ENCODE peak calls at places on chromosome 6, in five cellular contexts. T, Y, N, S and U are unnamed samples.
A peak's percentile ranks its signal among the peaks of the same experiment; 100 is the strongest.

GRCh38 chr6:28258877-28259777 is at the start of gene NKAPL:
- DNase-seq in T (no peak), Y (no peak), N (peak; percentile 46), S (peak; percentile 66), U (peak; percentile 43)

GRCh38 chr6:149335924-149336323 is 18.4 kb downstream of the TAB2 start:
- DNase-seq in T (no peak), Y (no peak), N (peak; percentile 67), S (no peak), U (no peak)

GRCh38 chr6:29762781-29763214 is 39.6 kb downstream of the HLA-F start:
- DNase-seq in T (no peak), Y (no peak), N (no peak), S (no peak), U (no peak)

GRCh38 chr6:52160468-52161104 is 25.6 kb upstream of the IL17A start:
- DNase-seq in T (no peak), Y (no peak), N (no peak), S (no peak), U (no peak)

GRCh38 chr6:136063095-136063494 is 187.0 kb downstream of the MTFR2 start:
- DNase-seq in T (no peak), Y (no peak), N (no peak), S (no peak), U (no peak)

GRCh38 chr6:106608080-106608668 is 21.1 kb downstream of the RTN4IP1 start:
- DNase-seq in T (no peak), Y (peak; percentile 58), N (peak; percentile 61), S (peak; percentile 12), U (no peak)

GRCh38 chr6:156839591-156840001 is 62.4 kb downstream of the ARID1B start:
- DNase-seq in T (no peak), Y (no peak), N (peak; percentile 32), S (no peak), U (no peak)

GRCh38 chr6:56357616-56358373 is 110.4 kb upstream of the COL21A1 start:
- DNase-seq in T (no peak), Y (no peak), N (no peak), S (no peak), U (no peak)

GRCh38 chr6:130503146-130503545 is 137.3 kb downstream of the TMEM200A start:
- DNase-seq in T (no peak), Y (no peak), N (no peak), S (no peak), U (no peak)

GRCh38 chr6:107272246-107272645 is 156.9 kb upstream of the BEND3 start:
- DNase-seq in T (peak; percentile 57), Y (no peak), N (no peak), S (no peak), U (no peak)

GRCh38 chr6:40874495-40874894 is 164.5 kb downstream of the UNC5CL start:
- DNase-seq in T (no peak), Y (no peak), N (no peak), S (no peak), U (no peak)

GRCh38 chr6:162713926-162714759 is 13.4 kb downstream of the PRKN start:
- DNase-seq in T (no peak), Y (no peak), N (no peak), S (no peak), U (no peak)

GRCh38 chr6:20202699-20203302 is 9.5 kb downstream of the MBOAT1 start:
- DNase-seq in T (no peak), Y (no peak), N (no peak), S (no peak), U (no peak)

GRCh38 chr6:72620866-72621242 is 1.0 kb upstream of the KCNQ5 start:
- DNase-seq in T (no peak), Y (no peak), N (no peak), S (no peak), U (peak; percentile 56)

GRCh38 chr6:33886673-33887144 is 82.9 kb upstream of the MLN start:
- DNase-seq in T (no peak), Y (no peak), N (peak; percentile 21), S (peak; percentile 58), U (no peak)

GRCh38 chr6:150231456-150231855 is 88.6 kb downstream of the PPP1R14C start:
- DNase-seq in T (no peak), Y (no peak), N (no peak), S (no peak), U (no peak)

GRCh38 chr6:157989541-157990289 is 8.1 kb downstream of the SYNJ2 start:
- DNase-seq in T (peak; percentile 90), Y (no peak), N (peak; percentile 67), S (peak; percentile 85), U (no peak)

GRCh38 chr6:82015043-82015442 is 232.5 kb downstream of the IBTK start:
- DNase-seq in T (no peak), Y (no peak), N (peak; percentile 40), S (no peak), U (no peak)

GRCh38 chr6:82017316-82017715 is 230.2 kb downstream of the IBTK start:
- DNase-seq in T (no peak), Y (no peak), N (peak; percentile 36), S (no peak), U (no peak)

GRCh38 chr6:82015526-82015925 is 232.0 kb downstream of the IBTK start:
- DNase-seq in T (no peak), Y (no peak), N (peak; percentile 43), S (no peak), U (no peak)

GRCh38 chr6:82017773-82018172 is 229.8 kb downstream of the IBTK start:
- DNase-seq in T (no peak), Y (no peak), N (no peak), S (no peak), U (no peak)

DNA sequence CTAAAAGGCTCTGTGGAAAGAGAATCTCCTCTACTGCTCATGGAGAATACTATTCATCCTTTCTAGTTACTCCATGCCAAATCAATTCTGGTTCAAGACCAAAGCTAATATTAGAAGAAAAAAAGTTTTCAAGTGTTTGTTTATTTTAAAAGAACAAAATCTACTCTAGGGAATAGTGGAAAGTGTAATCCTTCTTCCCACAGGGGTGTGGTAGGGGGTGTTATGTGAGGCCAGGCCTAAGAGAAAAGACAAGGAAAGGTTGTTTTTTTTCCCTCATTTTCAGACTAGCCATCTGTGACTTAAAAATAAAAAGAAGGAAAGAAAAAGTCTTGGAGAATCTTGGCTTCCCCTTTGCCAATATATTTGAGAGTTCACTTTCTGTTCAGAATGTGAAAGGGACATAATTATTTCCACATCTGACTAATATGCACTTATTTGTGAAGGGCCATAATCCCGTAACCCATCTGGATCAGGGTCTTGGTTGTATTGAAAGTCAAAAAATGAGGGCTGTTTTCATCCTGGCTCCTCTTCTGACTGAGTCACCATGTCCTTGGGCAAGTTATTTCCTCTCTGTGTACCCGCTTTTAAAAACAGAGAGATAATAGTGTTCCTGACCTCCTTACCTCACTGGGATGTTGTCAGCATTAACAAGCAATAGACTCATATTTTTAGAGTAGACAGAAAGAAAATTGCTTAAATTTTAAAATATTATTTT is 233.8 kb downstream of the IBTK start:
- DNase-seq in T (no peak), Y (no peak), N (peak; percentile 82), S (no peak), U (no peak)
- TF ChIP-seq POLR2AphosphoS5 in T (no peak), Y (no peak), N (peak; percentile 69), S (no peak), U (no peak)

GRCh38 chr6:61200444-61200843 is 1085.6 kb downstream of the KHDRBS2 start:
- DNase-seq in T (no peak), Y (no peak), N (no peak), S (no peak), U (no peak)
- H3K9me3 ChIP-seq in T (peaks cover 37% of the 10 kb centered on the region), Y (no peaks in the 10 kb centered on the region), N (peaks cover 4% of the 10 kb centered on the region), S (peaks cover 8% of the 10 kb centered on the region), U (peaks cover 7% of the 10 kb centered on the region)

GRCh38 chr6:44258325-44258863 is 1.1 kb upstream of the SLC35B2 start:
- DNase-seq in T (no peak), Y (no peak), N (no peak), S (no peak), U (no peak)

GRCh38 chr6:44257753-44258324 is 511 bp upstream of the SLC35B2 start:
- DNase-seq in T (no peak), Y (no peak), N (no peak), S (no peak), U (no peak)

GRCh38 chr6:44256291-44257006 is 879 bp downstream of the SLC35B2 start:
- DNase-seq in T (no peak), Y (no peak), N (no peak), S (peak; percentile 38), U (peak; percentile 60)

GRCh38 chr6:44255848-44256247 is 1.5 kb downstream of the SLC35B2 start:
- DNase-seq in T (no peak), Y (no peak), N (no peak), S (no peak), U (no peak)

GRCh38 chr6:44257007-44257752 is at the start of gene SLC35B2:
- DNase-seq in T (peak; percentile 67), Y (no peak), N (peak; percentile 76), S (peak; percentile 70), U (no peak)
- TF ChIP-seq POLR2AphosphoS5 in T (no peak), Y (peak; percentile 76), N (peak; percentile 88), S (peak; percentile 74), U (no peak)

GRCh38 chr6:36976931-36977330 is 9.1 kb downstream of the MTCH1 start:
- DNase-seq in T (no peak), Y (no peak), N (no peak), S (no peak), U (no peak)
- H3K9me3 ChIP-seq in T (no peaks in the 10 kb centered on the region), Y (no peaks in the 10 kb centered on the region), N (no peaks in the 10 kb centered on the region), S (no peaks in the 10 kb centered on the region), U (no peaks in the 10 kb centered on the region)

GRCh38 chr6:27178001-27178730 is 69.3 kb upstream of the PRSS16 start:
- DNase-seq in T (no peak), Y (no peak), N (peak; percentile 88), S (peak; percentile 62), U (no peak)
- TF ChIP-seq POLR2AphosphoS5 in T (no peak), Y (peak; percentile 86), N (no peak), S (peak; percentile 57), U (peak; percentile 71)

DNA sequence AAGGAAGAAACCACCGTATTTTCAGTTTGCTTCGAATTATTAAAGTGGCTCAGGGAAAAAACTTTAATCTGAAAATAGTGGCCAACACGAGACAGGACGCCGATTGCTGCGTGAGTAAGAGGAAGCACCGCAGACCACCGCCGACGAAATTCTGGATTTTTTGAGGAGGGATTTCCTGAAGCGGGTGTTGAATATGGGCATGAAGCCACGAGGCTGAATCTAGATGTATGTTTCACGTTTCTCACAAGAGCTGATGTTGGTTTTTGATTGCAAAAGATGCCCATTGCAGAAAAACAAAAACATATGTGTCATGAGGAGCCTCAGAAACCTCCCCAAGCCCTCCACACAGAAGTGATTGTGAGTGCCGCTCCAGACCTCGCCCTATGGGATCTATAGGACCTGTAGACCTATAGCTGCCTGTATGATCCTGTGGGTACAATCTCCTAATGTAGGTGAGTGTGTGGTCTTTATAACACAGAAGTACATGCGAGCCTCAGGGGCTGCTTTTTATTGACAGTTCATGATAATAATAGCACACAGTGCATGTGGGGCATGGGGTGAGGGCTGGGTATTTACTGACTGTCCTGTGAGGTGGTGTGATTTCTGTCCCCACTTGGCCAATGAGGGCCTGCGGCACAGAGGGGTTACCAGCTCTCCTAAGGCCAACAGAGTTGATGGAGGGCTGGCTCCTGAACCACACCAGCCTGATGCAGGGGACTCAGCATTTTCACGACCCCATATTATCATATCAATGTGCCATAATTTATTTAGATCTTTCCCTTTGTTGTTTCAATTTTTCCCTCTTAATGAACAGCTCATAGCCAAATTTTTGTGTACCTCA is 243.9 kb downstream of the DLL1 start:
- DNase-seq in T (peak; percentile 38), Y (peak; percentile 3), N (no peak), S (peak; percentile 2), U (no peak)
- H3K9me3 ChIP-seq in T (no peaks in the 10 kb centered on the region), Y (no peaks in the 10 kb centered on the region), N (no peaks in the 10 kb centered on the region), S (no peaks in the 10 kb centered on the region), U (no peaks in the 10 kb centered on the region)